ENCODE peak calls at places on chromosomes 6 and 20, in four cellular contexts. U, H, N and G are unnamed samples.

GRCh38 chr6:152720964-152721363 is 23.3 kb downstream of the MYCT1 start:
- DNase-seq in N (no peak), U (no peak), H (no peak), G (no peak)

GRCh38 chr6:32962427-32962826 is 6.0 kb upstream of the BRD2 start:
- DNase-seq in N (no peak), U (no peak), H (no peak), G (no peak)

GRCh38 chr6:149934249-149935156 is 7.3 kb upstream of the ULBP2 start:
- DNase-seq in H (peak; percentile 34), U (peak; percentile 33), N (peak; percentile 64), G (peak; percentile 64)

GRCh38 chr20:47678536-47678935 is 106.7 kb downstream of the SULF2 start:
- DNase-seq in U (no peak), H (no peak), N (no peak), G (no peak)

GRCh38 chr20:50868509-50869495 is 62.4 kb downstream of the ADNP start:
- DNase-seq in U (no peak), N (peak; percentile 82), H (no peak), G (no peak)

GRCh38 chr6:156852858-156853216 is 75.7 kb downstream of the ARID1B start:
- DNase-seq in U (no peak), H (no peak), N (no peak), G (no peak)

GRCh38 chr20:11790047-11790446 is 127.6 kb upstream of the BTBD3 start:
- DNase-seq in U (no peak), H (no peak), N (no peak), G (no peak)

GRCh38 chr20:51221103-51221502 is 198.2 kb upstream of the KCNG1 start:
- DNase-seq in H (no peak), U (no peak), N (no peak), G (no peak)

GRCh38 chr6:104381907-104382306 is 477.8 kb downstream of the HACE1 start:
- DNase-seq in N (no peak), H (no peak), U (no peak), G (no peak)

GRCh38 chr6:393391-394221 is 2.1 kb downstream of the IRF4 start:
- DNase-seq in H (no peak), N (no peak), U (no peak), G (no peak)

GRCh38 chr20:41041693-41042092 is 13.1 kb downstream of the TOP1 start:
- DNase-seq in N (no peak), H (no peak), U (no peak), G (no peak)

GRCh38 chr6:82118150-82118562 is 129.4 kb downstream of the IBTK start:
- DNase-seq in H (no peak), N (no peak), U (no peak), G (no peak)

GRCh38 chr6:90083891-90084290 is 189.6 kb downstream of the GJA10 start:
- DNase-seq in N (no peak), H (peak; percentile 19), U (no peak), G (peak; percentile 64)

GRCh38 chr6:11921017-11921438 is 91.1 kb upstream of the HIVEP1 start:
- DNase-seq in H (no peak), N (no peak), U (peak; percentile 59), G (peak; percentile 90)

DNA sequence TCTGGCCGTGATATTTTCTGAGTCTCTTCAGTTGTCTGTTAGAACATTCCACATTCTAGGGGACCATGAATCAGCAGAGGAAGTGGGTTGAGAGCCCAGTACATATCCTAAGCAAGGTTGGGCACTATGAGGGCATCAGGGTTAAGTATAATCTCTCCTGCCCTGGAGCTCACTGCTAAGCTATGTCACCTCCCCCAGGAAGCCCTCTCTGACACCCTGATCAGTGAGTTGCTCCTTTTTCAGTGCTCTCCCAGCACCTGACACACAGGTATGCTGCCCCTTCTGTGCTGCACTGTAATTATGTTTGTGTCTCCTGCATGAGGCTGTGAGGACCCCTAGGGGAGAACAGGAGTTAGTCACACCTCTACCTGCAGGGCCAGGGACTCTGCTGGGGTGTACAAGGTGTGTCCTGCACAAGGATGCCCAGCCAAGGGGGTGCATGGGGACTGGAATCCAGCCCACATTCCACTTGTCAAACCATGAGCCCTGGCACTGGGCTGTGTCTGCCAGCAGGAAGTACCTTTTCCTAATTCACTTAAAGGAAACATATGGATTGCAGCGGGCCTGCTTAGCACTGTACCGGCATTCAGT is 3.9 kb downstream of the RAB44 start:
- DNase-seq in H (no peak), N (peak; percentile 52), U (no peak), G (no peak)
- TF ChIP-seq CHD4 in H (no peak), N (no peak), U (no peak), G (no peak)

GRCh38 chr6:1615651-1616420 is 6.1 kb downstream of the FOXC1 start:
- DNase-seq in U (no peak), H (no peak), N (no peak), G (no peak)

GRCh38 chr6:1614448-1614766 is 4.7 kb downstream of the FOXC1 start:
- DNase-seq in N (no peak), U (no peak), H (no peak), G (no peak)

GRCh38 chr6:1616556-1617463 is 7.1 kb downstream of the FOXC1 start:
- DNase-seq in N (no peak), H (no peak), U (no peak), G (no peak)

GRCh38 chr6:1613631-1614447 is 4.1 kb downstream of the FOXC1 start:
- DNase-seq in H (no peak), U (no peak), N (no peak), G (no peak)

GRCh38 chr6:1614767-1615650 is 5.3 kb downstream of the FOXC1 start:
- DNase-seq in N (no peak), U (no peak), H (no peak), G (no peak)
- TF ChIP-seq CHD4 in N (no peak), U (no peak), H (no peak), G (no peak)

GRCh38 chr6:56758553-56758952 is 115.9 kb upstream of the DST start:
- DNase-seq in U (no peak), H (no peak), N (no peak), G (no peak)

GRCh38 chr6:56759521-56759920 is 116.8 kb upstream of the DST start:
- DNase-seq in H (no peak), N (no peak), U (no peak), G (no peak)

GRCh38 chr6:56757585-56757984 is 114.9 kb upstream of the DST start:
- DNase-seq in N (peak; percentile 72), U (no peak), H (no peak), G (peak; percentile 8)

GRCh38 chr6:56758120-56758519 is 115.4 kb upstream of the DST start:
- DNase-seq in N (no peak), H (no peak), U (no peak), G (no peak)

GRCh38 chr6:56760842-56761241 is 118.2 kb upstream of the DST start:
- DNase-seq in N (no peak), U (no peak), H (no peak), G (no peak)
- TF ChIP-seq CHD4 in N (no peak), U (no peak), H (no peak), G (no peak)

GRCh38 chr6:4776493-4776966 is 326 bp downstream of the CDYL start:
- DNase-seq in U (no peak), N (peak; percentile 22), H (no peak), G (peak; percentile 62)
- TF ChIP-seq CHD4 in U (no peak), N (no peak), H (no peak), G (no peak)